ENCODE peak calls at places on chromosomes 1 and 21, in six cellular contexts. One of them, this sample, is unnamed. For H3K4me1, the result is how much of the 10 kb centered on the place peaks cover.

GRCh38 chr1:54971317-54971791 is 9.1 kb upstream of the TMEM61 start:
- DNase-seq in transverse colon: no peak
- DNase-seq in stomach: no peak
- DNase-seq in A549: peak
- DNase-seq in K562: no peak
- DNase-seq in esophagus muscularis mucosa: no peak
- DNase-seq in this sample: no peak

GRCh38 chr1:6783221-6783620 is 2.0 kb upstream of the CAMTA1 start:
- DNase-seq in transverse colon: no peak
- DNase-seq in stomach: no peak
- DNase-seq in A549: no peak
- DNase-seq in K562: no peak
- DNase-seq in esophagus muscularis mucosa: no peak
- DNase-seq in this sample: no peak

GRCh38 chr1:90707363-90707710 is 9.8 kb downstream of the BARHL2 start:
- DNase-seq in transverse colon: peak
- DNase-seq in stomach: peak
- DNase-seq in A549: peak
- DNase-seq in K562: peak
- DNase-seq in esophagus muscularis mucosa: peak
- DNase-seq in this sample: no peak

GRCh38 chr1:198890531-198890930 is 251.7 kb downstream of the PTPRC start:
- DNase-seq in transverse colon: no peak
- DNase-seq in stomach: no peak
- DNase-seq in A549: no peak
- DNase-seq in K562: no peak
- DNase-seq in esophagus muscularis mucosa: no peak
- DNase-seq in this sample: no peak

GRCh38 chr1:4120557-4121292 is 220.7 kb upstream of the C1orf174 start:
- DNase-seq in transverse colon: no peak
- DNase-seq in stomach: no peak
- DNase-seq in A549: no peak
- DNase-seq in K562: no peak
- DNase-seq in esophagus muscularis mucosa: no peak
- DNase-seq in this sample: no peak

GRCh38 chr1:201110616-201111015 is 1.6 kb downstream of the CACNA1S start:
- DNase-seq in transverse colon: no peak
- DNase-seq in stomach: no peak
- DNase-seq in A549: no peak
- DNase-seq in K562: no peak
- DNase-seq in esophagus muscularis mucosa: no peak
- DNase-seq in this sample: no peak

GRCh38 chr1:109113787-109114568 is at the start of gene ELAPOR1:
- DNase-seq in transverse colon: peak
- DNase-seq in stomach: peak
- DNase-seq in A549: no peak
- DNase-seq in K562: no peak
- DNase-seq in esophagus muscularis mucosa: no peak
- DNase-seq in this sample: peak

GRCh38 chr1:94093996-94094395 is 27.0 kb downstream of the ABCA4 start:
- DNase-seq in transverse colon: no peak
- DNase-seq in stomach: no peak
- DNase-seq in A549: no peak
- DNase-seq in K562: no peak
- DNase-seq in esophagus muscularis mucosa: no peak
- DNase-seq in this sample: no peak

GRCh38 chr1:97903626-97904025 is 17.2 kb downstream of the DPYD start:
- DNase-seq in transverse colon: no peak
- DNase-seq in stomach: no peak
- DNase-seq in A549: no peak
- DNase-seq in K562: no peak
- DNase-seq in esophagus muscularis mucosa: no peak
- DNase-seq in this sample: no peak

GRCh38 chr1:113488576-113489177 is 98.4 kb downstream of the MAGI3 start:
- DNase-seq in transverse colon: no peak
- DNase-seq in stomach: no peak
- DNase-seq in A549: no peak
- DNase-seq in K562: no peak
- DNase-seq in esophagus muscularis mucosa: no peak
- DNase-seq in this sample: no peak

GRCh38 chr1:47252369-47252768 is 20.3 kb upstream of the TAL1 start:
- DNase-seq in transverse colon: no peak
- DNase-seq in stomach: no peak
- DNase-seq in A549: no peak
- DNase-seq in K562: no peak
- DNase-seq in esophagus muscularis mucosa: no peak
- DNase-seq in this sample: no peak

GRCh38 chr21:41316200-41316599 is 401 bp upstream of the FAM3B start:
- DNase-seq in transverse colon: peak
- DNase-seq in stomach: peak
- DNase-seq in A549: no peak
- DNase-seq in K562: no peak
- DNase-seq in esophagus muscularis mucosa: no peak
- DNase-seq in this sample: no peak

GRCh38 chr1:24349891-24350290 is 30.7 kb downstream of the GRHL3 start:
- DNase-seq in transverse colon: no peak
- DNase-seq in stomach: no peak
- DNase-seq in A549: no peak
- DNase-seq in K562: no peak
- DNase-seq in esophagus muscularis mucosa: no peak
- DNase-seq in this sample: no peak

GRCh38 chr1:217432339-217432738 is 198.6 kb downstream of the GPATCH2 start:
- DNase-seq in transverse colon: no peak
- DNase-seq in stomach: no peak
- DNase-seq in A549: no peak
- DNase-seq in K562: no peak
- DNase-seq in esophagus muscularis mucosa: no peak
- DNase-seq in this sample: no peak

GRCh38 chr1:20100632-20101355 is 18.5 kb downstream of the PLA2G2D start:
- DNase-seq in transverse colon: peak
- DNase-seq in stomach: peak
- DNase-seq in A549: peak
- DNase-seq in K562: peak
- DNase-seq in esophagus muscularis mucosa: no peak
- DNase-seq in this sample: no peak

GRCh38 chr1:52264530-52265115 is 101.4 kb downstream of the CC2D1B start:
- DNase-seq in transverse colon: no peak
- DNase-seq in stomach: no peak
- DNase-seq in A549: no peak
- DNase-seq in K562: no peak
- DNase-seq in esophagus muscularis mucosa: no peak
- DNase-seq in this sample: no peak

GRCh38 chr1:240687820-240688219 is 75.9 kb upstream of the GREM2 start:
- DNase-seq in transverse colon: no peak
- DNase-seq in stomach: no peak
- DNase-seq in A549: no peak
- DNase-seq in K562: no peak
- DNase-seq in esophagus muscularis mucosa: no peak
- DNase-seq in this sample: no peak

GRCh38 chr1:65319141-65319540 is 9.8 kb downstream of the DNAJC6 start:
- DNase-seq in transverse colon: no peak
- DNase-seq in stomach: no peak
- DNase-seq in A549: no peak
- DNase-seq in K562: no peak
- DNase-seq in esophagus muscularis mucosa: no peak
- DNase-seq in this sample: no peak

GRCh38 chr1:219419135-219419534 is 193.8 kb downstream of the ZC3H11B start:
- DNase-seq in transverse colon: no peak
- DNase-seq in stomach: no peak
- DNase-seq in A549: no peak
- DNase-seq in K562: no peak
- DNase-seq in esophagus muscularis mucosa: no peak
- DNase-seq in this sample: no peak

GRCh38 chr1:235079443-235079967 is 49.1 kb downstream of the TOMM20 start:
- DNase-seq in transverse colon: peak
- DNase-seq in stomach: peak
- DNase-seq in A549: peak
- DNase-seq in K562: no peak
- DNase-seq in esophagus muscularis mucosa: no peak
- DNase-seq in this sample: no peak

GRCh38 chr1:178282949-178283367 is 189.1 kb downstream of the RASAL2 start:
- DNase-seq in transverse colon: no peak
- DNase-seq in stomach: no peak
- DNase-seq in A549: peak
- DNase-seq in K562: no peak
- DNase-seq in esophagus muscularis mucosa: no peak
- DNase-seq in this sample: no peak

GRCh38 chr1:12128120-12128519 is 38.7 kb upstream of the TNFRSF1B start:
- DNase-seq in transverse colon: no peak
- DNase-seq in stomach: no peak
- DNase-seq in A549: no peak
- DNase-seq in K562: no peak
- DNase-seq in esophagus muscularis mucosa: no peak
- DNase-seq in this sample: no peak

GRCh38 chr1:220803401-220804201 is 16.9 kb downstream of the MTARC1 start:
- DNase-seq in transverse colon: no peak
- DNase-seq in stomach: no peak
- DNase-seq in A549: peak
- DNase-seq in K562: peak
- DNase-seq in esophagus muscularis mucosa: no peak
- DNase-seq in this sample: peak

GRCh38 chr1:25880518-25880917 is 5.0 kb upstream of the PAQR7 start:
- DNase-seq in transverse colon: no peak
- DNase-seq in stomach: no peak
- DNase-seq in A549: no peak
- DNase-seq in K562: no peak
- DNase-seq in esophagus muscularis mucosa: no peak
- DNase-seq in this sample: no peak

GRCh38 chr1:25878690-25879089 is 3.2 kb upstream of the PAQR7 start:
- DNase-seq in transverse colon: no peak
- DNase-seq in stomach: no peak
- DNase-seq in A549: no peak
- DNase-seq in K562: no peak
- DNase-seq in esophagus muscularis mucosa: no peak
- DNase-seq in this sample: no peak

GRCh38 chr1:25881266-25881665 is 5.8 kb upstream of the PAQR7 start:
- DNase-seq in transverse colon: no peak
- DNase-seq in stomach: no peak
- DNase-seq in A549: no peak
- DNase-seq in K562: no peak
- DNase-seq in esophagus muscularis mucosa: no peak
- DNase-seq in this sample: no peak

GRCh38 chr1:25877155-25877554 is 1.6 kb upstream of the PAQR7 start:
- DNase-seq in transverse colon: no peak
- DNase-seq in stomach: no peak
- DNase-seq in A549: no peak
- DNase-seq in K562: no peak
- DNase-seq in esophagus muscularis mucosa: no peak
- DNase-seq in this sample: no peak

GRCh38 chr1:25879675-25880074 is 4.2 kb upstream of the PAQR7 start:
- DNase-seq in transverse colon: no peak
- DNase-seq in stomach: peak
- DNase-seq in A549: no peak
- DNase-seq in K562: no peak
- DNase-seq in esophagus muscularis mucosa: no peak
- DNase-seq in this sample: no peak
- TF ChIP-seq EP300 in transverse colon: no peak
- TF ChIP-seq EP300 in stomach: no peak
- TF ChIP-seq EP300 in A549: no peak
- TF ChIP-seq EP300 in K562: no peak
- TF ChIP-seq EP300 in esophagus muscularis mucosa: no peak
- TF ChIP-seq EP300 in this sample: no peak

GRCh38 chr1:41919764-41920397 is 1.2 kb upstream of the HIVEP3 start:
- DNase-seq in transverse colon: peak
- DNase-seq in stomach: peak
- DNase-seq in A549: no peak
- DNase-seq in K562: peak
- DNase-seq in esophagus muscularis mucosa: no peak
- DNase-seq in this sample: no peak
- TF ChIP-seq POLR2A in transverse colon: no peak
- TF ChIP-seq POLR2A in stomach: no peak
- TF ChIP-seq POLR2A in A549: no peak
- TF ChIP-seq POLR2A in K562: no peak
- TF ChIP-seq POLR2A in esophagus muscularis mucosa: no peak
- TF ChIP-seq POLR2A in this sample: no peak

DNA sequence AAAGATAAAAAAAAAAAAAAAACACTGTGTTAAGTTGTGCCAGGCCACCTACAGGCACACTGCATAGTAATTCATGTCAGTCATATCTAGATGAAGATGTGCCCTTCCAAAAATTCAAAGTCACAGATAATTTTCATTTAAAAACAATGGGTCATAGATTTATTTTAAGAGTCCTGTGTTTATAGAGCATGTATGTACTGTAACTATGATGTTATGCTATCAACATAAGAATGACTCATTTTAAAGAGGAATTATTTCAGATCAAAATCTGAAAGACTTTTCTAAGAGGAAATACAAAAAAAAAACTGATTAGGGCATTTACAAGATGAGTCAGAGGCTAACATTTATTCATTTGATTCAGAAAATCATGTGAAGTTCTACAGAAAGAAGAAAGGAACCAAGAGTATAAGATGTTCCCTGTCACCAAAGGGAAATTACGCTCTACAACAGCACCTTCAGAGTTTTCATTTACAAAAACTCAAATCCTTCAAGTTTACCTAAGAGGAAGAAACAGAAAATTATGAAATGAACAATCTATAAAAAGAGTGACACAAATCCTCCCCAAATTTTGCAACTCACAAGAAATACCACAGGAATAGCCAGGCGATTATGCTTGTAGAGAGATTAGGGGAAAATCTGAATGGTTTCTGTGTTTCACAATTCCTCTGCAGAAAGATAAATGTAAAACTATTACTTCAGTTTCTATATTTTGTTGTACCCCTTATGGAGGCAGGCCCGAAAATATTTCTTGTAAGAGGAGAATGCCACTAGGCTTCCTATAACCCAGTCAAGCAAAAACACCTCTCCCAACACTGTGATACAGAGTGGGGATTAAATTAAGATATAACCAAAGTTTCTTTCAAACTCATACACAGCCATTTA is 13.8 kb downstream of the TP53BP2 start:
- DNase-seq in transverse colon: no peak
- DNase-seq in stomach: no peak
- DNase-seq in A549: peak
- DNase-seq in K562: no peak
- DNase-seq in esophagus muscularis mucosa: no peak
- DNase-seq in this sample: no peak
- H3K4me1 ChIP-seq in transverse colon: under half
- H3K4me1 ChIP-seq in stomach: half or more
- H3K4me1 ChIP-seq in A549: under half
- H3K4me1 ChIP-seq in K562: half or more
- H3K4me1 ChIP-seq in esophagus muscularis mucosa: under half
- H3K4me1 ChIP-seq in this sample: under half

DNA sequence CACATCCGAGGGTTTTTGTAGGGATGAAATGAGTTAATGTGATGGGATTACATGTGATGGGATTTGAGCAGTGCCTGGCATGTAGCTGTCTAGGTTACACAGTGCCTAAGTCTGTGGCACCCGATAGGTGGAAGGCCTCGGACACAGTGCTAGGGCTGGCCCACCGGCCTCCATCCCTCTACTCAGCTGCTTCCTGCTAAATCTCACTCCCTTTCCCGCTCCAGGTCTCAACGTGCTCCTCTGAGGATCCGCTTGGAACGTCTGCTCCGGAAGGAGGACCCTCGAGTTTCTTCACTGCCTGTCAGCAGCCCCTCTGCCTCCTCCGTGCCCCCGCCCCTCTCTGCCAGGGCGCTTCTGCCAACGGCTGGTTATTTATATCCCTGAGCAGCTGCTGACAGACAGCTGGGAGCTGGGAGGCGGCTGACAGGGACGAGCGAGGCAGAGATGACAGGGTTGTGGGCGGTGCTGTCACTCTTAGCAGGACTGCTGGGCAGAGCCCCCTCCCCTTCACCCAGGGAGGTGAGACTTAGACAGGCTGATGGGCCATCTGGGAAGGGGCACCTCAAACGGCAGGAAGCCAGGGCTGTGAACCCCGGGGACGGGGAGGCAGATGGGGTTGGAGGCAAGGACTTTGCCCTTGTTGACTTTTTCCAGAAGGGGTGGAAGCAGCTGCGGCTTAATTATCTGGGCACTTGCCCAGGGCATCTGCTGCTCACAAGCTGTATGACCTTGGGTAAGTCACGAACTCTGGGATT is 26.6 kb upstream of the LRRN2 start:
- DNase-seq in transverse colon: peak
- DNase-seq in stomach: no peak
- DNase-seq in A549: no peak
- DNase-seq in K562: no peak
- DNase-seq in esophagus muscularis mucosa: no peak
- DNase-seq in this sample: no peak
- TF ChIP-seq EP300 in transverse colon: no peak
- TF ChIP-seq EP300 in stomach: no peak
- TF ChIP-seq EP300 in A549: no peak
- TF ChIP-seq EP300 in K562: no peak
- TF ChIP-seq EP300 in esophagus muscularis mucosa: no peak
- TF ChIP-seq EP300 in this sample: no peak